ENCODE peak calls at places on chromosomes 3 and 15, in four cellular contexts. G is WTC11, D is K562, A is H1. O is an unnamed sample.

GRCh38 chr3:110583373-110583935 is 488.2 kb upstream of the NECTIN3 start:
- DNase-seq in G (no peak), D (no peak), A (no peak), O (no peak)

GRCh38 chr3:64224826-64225606 is at the start of gene PRICKLE2:
- DNase-seq in G (peak), D (no peak), A (peak), O (no peak)

GRCh38 chr15:66388057-66388363 is 1.3 kb downstream of the MAP2K1 start:
- DNase-seq in G (no peak), D (no peak), A (no peak), O (no peak)

GRCh38 chr3:42061711-42062408 is 29.3 kb upstream of the TRAK1 start:
- DNase-seq in G (peak), D (no peak), A (no peak), O (no peak)

GRCh38 chr15:27902680-27903385 is 196.3 kb downstream of the OCA2 start:
- DNase-seq in G (no peak), D (no peak), A (no peak), O (no peak)

GRCh38 chr3:77254967-77255831 is 215.3 kb downstream of the ROBO2 start:
- DNase-seq in G (peak), D (peak), A (no peak), O (peak)

GRCh38 chr15:75063889-75064288 is 40.5 kb downstream of the PPCDC start:
- DNase-seq in G (no peak), D (no peak), A (no peak), O (no peak)

GRCh38 chr3:159828542-159828943 is 160.1 kb upstream of the IL12A start:
- DNase-seq in G (no peak), D (peak), A (no peak), O (peak)

GRCh38 chr3:156148946-156149348 is 28.6 kb downstream of the KCNAB1 start:
- DNase-seq in G (no peak), D (peak), A (no peak), O (no peak)

GRCh38 chr15:95141486-95141885 is 910.1 kb downstream of the MCTP2 start:
- DNase-seq in G (no peak), D (no peak), A (no peak), O (no peak)

GRCh38 chr3:170277833-170278586 is 55.8 kb downstream of the PRKCI start:
- DNase-seq in G (no peak), D (no peak), A (no peak), O (no peak)

GRCh38 chr3:14256561-14257342 is 78.1 kb downstream of the LSM3 start:
- DNase-seq in G (peak), D (peak), A (no peak), O (no peak)

GRCh38 chr15:79635897-79636596 is 203.9 kb downstream of the MINAR1 start:
- DNase-seq in G (no peak), D (no peak), A (no peak), O (no peak)

GRCh38 chr3:127349501-127350171 is 61.8 kb upstream of the PRR20G start:
- DNase-seq in G (no peak), D (no peak), A (no peak), O (no peak)
- TF ChIP-seq TEAD4 in G (no peak), D (no peak), A (no peak), O (no peak)

GRCh38 chr3:184380210-184380626 is 364 bp downstream of the CHRD start:
- DNase-seq in G (peak), D (peak), A (no peak), O (peak)
- TF ChIP-seq MAX in G (no peak), D (no peak), A (no peak), O (no peak)

GRCh38 chr3:125022186-125022585 is 33.6 kb downstream of the HEG1 start:
- DNase-seq in G (no peak), D (no peak), A (no peak), O (no peak)

GRCh38 chr3:125017406-125017805 is 38.4 kb downstream of the HEG1 start:
- DNase-seq in G (no peak), D (no peak), A (no peak), O (no peak)

GRCh38 chr3:125023833-125024560 is 31.8 kb downstream of the HEG1 start:
- DNase-seq in G (no peak), D (no peak), A (no peak), O (no peak)

GRCh38 chr3:125014570-125015179 is 41.1 kb downstream of the HEG1 start:
- DNase-seq in G (no peak), D (no peak), A (no peak), O (no peak)

DNA sequence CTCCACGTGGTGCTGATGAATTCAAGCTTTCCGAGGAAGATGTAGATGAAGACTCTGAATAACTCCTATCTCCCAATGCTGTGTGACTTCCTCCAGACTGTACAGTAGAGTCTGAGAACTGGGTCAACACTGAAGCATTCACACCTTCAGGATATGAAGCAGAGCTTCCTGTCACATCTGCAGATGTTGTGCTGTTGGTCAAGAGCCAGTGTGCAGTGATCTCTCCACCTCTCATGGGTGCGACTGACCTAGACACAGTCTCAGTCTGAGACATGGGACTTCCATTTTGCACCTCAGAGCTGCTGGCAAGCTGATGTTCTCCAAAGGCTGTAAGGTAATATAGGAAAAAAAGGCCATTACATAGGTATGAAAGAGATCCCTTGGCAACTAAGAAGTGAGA is 36.5 kb downstream of the HEG1 start:
- DNase-seq in G (no peak), D (no peak), A (no peak), O (no peak)
- TF ChIP-seq TEAD4 in G (no peak), D (no peak), A (no peak), O (no peak)

GRCh38 chr3:65338571-65338970 is 650.8 kb upstream of the ADAMTS9 start:
- DNase-seq in G (no peak), D (peak), A (no peak), O (no peak)

GRCh38 chr3:65331730-65332129 is 643.9 kb upstream of the ADAMTS9 start:
- DNase-seq in G (no peak), D (no peak), A (no peak), O (no peak)

GRCh38 chr3:65330072-65330471 is 642.3 kb upstream of the ADAMTS9 start:
- DNase-seq in G (no peak), D (no peak), A (no peak), O (no peak)

GRCh38 chr3:65335587-65335986 is 647.8 kb upstream of the ADAMTS9 start:
- DNase-seq in G (no peak), D (no peak), A (no peak), O (no peak)

DNA sequence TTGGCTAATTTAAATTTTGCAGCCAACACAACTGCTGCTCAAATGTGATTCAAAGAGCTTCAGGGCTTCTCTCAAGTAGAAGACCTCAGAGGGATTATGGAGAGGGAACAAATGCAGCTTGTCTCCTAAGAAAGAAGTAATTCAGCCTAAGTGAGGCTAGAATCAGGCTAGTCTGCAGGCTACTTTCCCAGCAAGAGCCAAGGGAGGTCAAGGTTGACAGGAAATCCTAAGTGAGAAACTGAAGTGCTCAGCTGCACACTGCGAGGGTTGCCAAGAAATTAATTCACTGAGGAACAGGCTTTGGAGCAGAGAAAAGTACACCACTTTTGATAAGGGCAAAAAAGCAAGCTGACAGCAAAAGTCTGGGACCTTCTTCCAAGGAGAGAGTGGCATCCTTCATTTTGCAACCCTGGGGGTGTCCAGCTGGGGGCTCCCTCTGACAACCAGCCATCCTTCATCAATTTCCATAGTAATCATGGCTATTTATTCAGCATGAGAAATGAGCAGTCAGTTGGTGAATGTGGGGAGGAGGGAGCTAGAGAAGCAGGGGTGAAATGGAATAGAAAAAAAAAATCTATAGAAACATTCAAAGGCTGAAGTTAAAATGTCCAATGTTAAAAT is 646.4 kb upstream of the ADAMTS9 start:
- DNase-seq in G (peak), D (peak), A (no peak), O (no peak)
- TF ChIP-seq MAX in G (no peak), D (no peak), A (no peak), O (no peak)

DNA sequence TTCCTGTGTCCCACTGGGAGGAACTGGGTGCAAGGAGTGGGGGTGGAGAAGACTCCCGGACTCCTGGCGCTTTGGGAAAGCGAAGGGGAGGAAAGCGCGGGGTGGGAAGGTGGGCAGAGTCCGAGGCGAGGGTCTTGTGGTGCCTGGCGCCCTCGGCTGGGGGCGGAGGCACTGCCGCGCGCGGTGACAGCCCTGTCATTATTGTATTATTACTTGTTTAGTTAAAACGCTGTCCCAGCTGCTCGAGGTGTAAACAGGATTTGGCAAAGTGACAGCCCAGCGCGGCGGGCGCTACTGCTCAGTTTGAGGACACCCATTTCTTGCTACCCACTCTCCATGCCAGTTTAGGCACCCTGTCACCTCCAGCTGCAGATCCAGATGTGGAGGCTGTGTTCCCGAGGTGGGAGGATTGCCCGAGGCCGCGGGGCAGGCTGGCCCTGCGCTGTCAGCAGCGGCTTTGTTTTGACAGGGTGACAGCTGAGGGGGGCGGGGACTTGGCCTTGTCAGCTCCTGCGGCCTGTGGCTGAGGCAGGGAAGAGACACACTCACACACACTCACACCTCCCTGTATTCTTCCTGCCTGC is 1.0 kb downstream of the KAT2B start:
- DNase-seq in G (peak), D (peak), A (no peak), O (peak)
- TF ChIP-seq TEAD4 in G (no peak), D (no peak), A (no peak), O (no peak)

GRCh38 chr3:126133606-126134005 is 46.8 kb downstream of the ALDH1L1 start:
- DNase-seq in G (peak), D (no peak), A (no peak), O (no peak)
- TF ChIP-seq MAX in G (no peak), D (no peak), A (no peak), O (no peak)

GRCh38 chr3:141858312-141858711 is 18.1 kb upstream of the ATP1B3 start:
- DNase-seq in G (no peak), D (peak), A (no peak), O (no peak)

GRCh38 chr3:141862279-141862816 is 14.1 kb upstream of the ATP1B3 start:
- DNase-seq in G (no peak), D (no peak), A (no peak), O (no peak)

GRCh38 chr3:141859651-141860050 is 16.8 kb upstream of the ATP1B3 start:
- DNase-seq in G (no peak), D (no peak), A (no peak), O (no peak)

GRCh38 chr3:141860766-141861513 is 15.5 kb upstream of the ATP1B3 start:
- DNase-seq in G (no peak), D (peak), A (no peak), O (no peak)

DNA sequence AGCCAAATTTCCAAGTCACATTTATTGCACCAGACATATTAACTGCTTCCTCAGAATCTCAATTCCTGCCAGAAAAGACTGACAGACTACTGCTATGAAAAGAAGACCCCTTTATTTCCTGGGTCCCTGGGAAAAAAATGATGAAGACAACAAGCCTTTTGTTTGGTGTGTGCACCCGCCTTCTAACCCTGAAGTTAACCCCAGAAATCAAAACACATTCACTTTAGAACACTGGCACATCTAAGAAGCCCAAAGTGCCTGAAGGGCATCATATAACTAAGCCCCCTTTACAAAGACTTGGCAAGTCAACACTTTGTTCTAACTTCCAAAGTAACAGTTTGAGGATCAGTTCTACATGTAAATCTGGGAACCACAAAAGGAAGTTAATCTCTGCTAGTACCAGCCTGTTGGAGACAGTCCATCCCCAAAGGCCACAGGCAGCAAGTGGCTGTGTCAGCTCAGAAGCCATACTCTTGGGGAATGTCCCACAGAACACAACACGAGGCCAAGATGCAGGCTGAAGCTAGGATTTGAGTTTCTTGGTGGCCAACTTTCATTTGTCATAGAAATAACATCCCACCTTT is 16.3 kb upstream of the ATP1B3 start:
- DNase-seq in G (no peak), D (no peak), A (no peak), O (no peak)
- TF ChIP-seq TEAD4 in G (no peak), D (no peak), A (no peak), O (no peak)

DNA sequence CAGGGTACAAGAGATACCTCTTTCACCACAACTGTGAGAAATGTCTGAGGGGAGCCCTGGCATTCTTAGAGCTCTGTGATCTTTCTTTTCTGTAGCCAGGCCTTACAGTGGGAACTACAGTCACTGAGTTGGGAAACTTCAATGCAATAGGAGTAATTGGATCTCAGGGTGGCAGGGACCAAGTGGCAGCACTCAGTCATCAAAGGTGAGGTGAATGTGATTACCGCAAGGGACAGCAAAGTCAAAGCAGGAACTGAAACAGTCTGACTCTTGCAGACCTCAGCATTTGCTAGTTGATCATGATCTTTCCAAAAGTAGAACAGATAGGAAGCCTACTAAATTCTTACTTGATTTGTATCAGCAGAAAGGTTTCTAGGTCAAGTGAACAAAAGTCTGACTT is 7.3 kb upstream of the MCF2L2 start:
- DNase-seq in G (no peak), D (no peak), A (no peak), O (no peak)
- TF ChIP-seq MAX in G (no peak), D (no peak), A (no peak), O (no peak)

GRCh38 chr15:90482124-90483011 is 47.4 kb upstream of the CRTC3 start:
- DNase-seq in G (peak), D (peak), A (no peak), O (peak)

GRCh38 chr15:90483012-90483307 is 46.8 kb upstream of the CRTC3 start:
- DNase-seq in G (no peak), D (no peak), A (no peak), O (no peak)

GRCh38 chr15:90478981-90479481 is 50.7 kb upstream of the CRTC3 start:
- DNase-seq in G (no peak), D (no peak), A (no peak), O (no peak)

GRCh38 chr15:90479656-90480055 is 50.1 kb upstream of the CRTC3 start:
- DNase-seq in G (no peak), D (no peak), A (no peak), O (no peak)

DNA sequence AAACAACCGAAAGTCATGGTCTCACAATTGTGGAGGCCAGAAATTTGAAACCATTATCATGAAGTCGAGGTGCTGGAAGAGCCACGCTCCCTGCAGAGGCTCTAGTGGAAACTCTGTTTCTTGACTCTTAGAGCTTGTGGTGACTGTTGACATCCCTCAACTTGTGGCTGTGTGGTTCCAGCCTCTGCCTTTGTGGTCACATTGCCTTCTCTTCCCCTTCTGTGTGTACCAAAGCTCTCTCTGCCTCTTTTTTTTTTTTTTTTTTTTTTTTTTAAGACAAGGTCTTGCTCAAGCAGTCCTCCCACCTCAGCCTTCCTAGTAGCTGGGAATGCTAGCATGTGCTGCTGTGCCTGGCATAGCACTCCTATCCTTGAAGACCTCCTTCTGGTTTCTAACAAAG is 48.7 kb upstream of the CRTC3 start:
- DNase-seq in G (no peak), D (no peak), A (no peak), O (no peak)
- TF ChIP-seq TEAD4 in G (no peak), D (no peak), A (no peak), O (no peak)

DNA sequence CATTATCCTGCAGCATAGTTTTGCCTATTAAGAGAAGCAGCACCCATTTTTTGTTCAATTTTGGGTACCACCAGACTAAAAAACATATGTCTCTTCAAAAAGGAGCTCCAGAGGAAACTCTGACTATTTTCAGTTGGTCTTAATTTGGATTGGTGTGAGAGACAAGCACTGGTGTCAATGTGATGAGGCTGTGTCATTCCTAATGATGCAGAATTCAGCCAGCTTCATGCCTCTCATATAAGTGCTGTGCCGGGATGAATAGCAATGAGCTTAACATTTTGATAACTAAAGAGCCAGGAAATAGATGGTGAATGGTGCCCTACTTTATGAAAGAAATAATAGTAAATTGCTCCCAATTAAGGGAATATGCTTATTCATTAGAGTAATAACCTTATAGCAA is 15.9 kb downstream of the POPDC2 start:
- DNase-seq in G (no peak), D (no peak), A (no peak), O (no peak)
- TF ChIP-seq MAX in G (no peak), D (no peak), A (no peak), O (no peak)